ENCODE peak calls at places on chromosomes 2 and 18, in four cellular contexts. X is WERI-Rb-1, W is NCI-H446, P is AG20443. O is an unnamed sample.

GRCh38 chr18:24530630-24531111 is 70.2 kb downstream of the HRH4 start:
- DNase-seq in X (peak; percentile 44), W (peak; percentile 7), P (peak; percentile 60), O (no peak)

GRCh38 chr2:230793573-230794359 is 71.0 kb upstream of the ITM2C start:
- DNase-seq in P (peak; percentile 91), W (peak; percentile 17), X (no peak), O (no peak)

GRCh38 chr2:232592687-232593407 is 40.6 kb upstream of the EFHD1 start:
- DNase-seq in P (peak; percentile 73), W (no peak), X (no peak), O (no peak)

GRCh38 chr18:69557246-69557781 is 156.6 kb downstream of the DOK6 start:
- DNase-seq in X (no peak), W (peak; percentile 10), P (no peak), O (peak; percentile 71)

GRCh38 chr2:11177871-11178598 is 22.8 kb downstream of the SLC66A3 start:
- DNase-seq in X (no peak), P (no peak), W (peak; percentile 28), O (no peak)

GRCh38 chr18:23143871-23144270 is 8.6 kb downstream of the CABLES1 start:
- DNase-seq in W (peak; percentile 48), P (no peak), X (peak; percentile 19), O (no peak)

GRCh38 chr2:102094917-102095316 is 47.6 kb upstream of the IL1R1 start:
- DNase-seq in X (no peak), W (no peak), P (peak; percentile 67), O (no peak)

GRCh38 chr2:181778621-181779195 is 98.4 kb upstream of the NEUROD1 start:
- DNase-seq in X (no peak), P (no peak), W (no peak), O (no peak)

GRCh38 chr18:49460958-49461601 is 635 bp upstream of the DYM start:
- DNase-seq in W (no peak), X (no peak), P (peak; percentile 43), O (no peak)

GRCh38 chr2:9586465-9586864 is 30.8 kb upstream of the ADAM17 start:
- DNase-seq in P (no peak), W (no peak), X (no peak), O (no peak)

GRCh38 chr2:98908909-98909308 is 27.1 kb downstream of the CRACDL start:
- DNase-seq in W (no peak), X (no peak), P (no peak), O (no peak)

GRCh38 chr2:219453691-219454131 is 19.1 kb downstream of the SPEG start:
- DNase-seq in X (peak; percentile 61), P (peak; percentile 80), W (peak; percentile 96), O (no peak)

GRCh38 chr18:79912994-79913831 is 38.2 kb downstream of the SLC66A2 start:
- DNase-seq in W (no peak), P (peak; percentile 3), X (peak; percentile 6), O (no peak)

GRCh38 chr2:218266316-218266979 is 3.5 kb downstream of the AAMP start:
- DNase-seq in X (no peak), W (no peak), P (no peak), O (no peak)

GRCh38 chr2:229731916-229732315 is 17.6 kb upstream of the DNER start:
- DNase-seq in X (no peak), P (no peak), W (no peak), O (no peak)

GRCh38 chr2:191656389-191656788 is 21.5 kb upstream of the NABP1 start:
- DNase-seq in P (peak; percentile 60), X (no peak), W (no peak), O (no peak)

O was measured in D341Med.